ENCODE peak calls at places on chromosomes 4 and X, in eight cellular contexts. A, F, N, M, Y, H, T and O are unnamed samples. For H3K9me3 and H3K4me1, the result is how much of the 10 kb centered on the place peaks cover.

GRCh38 chrX:53316860-53317237 is 35.5 kb upstream of the IQSEC2 start:
- DNase-seq in Y (no peak), F (no peak), N (no peak), T (no peak), A (no peak), H (no peak), M (no peak), O (no peak)

GRCh38 chr4:76306882-76307669 is 543 bp downstream of the STBD1 start:
- DNase-seq in N (peak), M (peak), Y (no peak), F (peak), T (peak), A (peak), H (peak), O (peak)

GRCh38 chr4:98572697-98573096 is 85.7 kb downstream of the TSPAN5 start:
- DNase-seq in F (no peak), T (no peak), Y (no peak), H (no peak), M (no peak), A (no peak), N (no peak), O (no peak)

GRCh38 chrX:47285762-47286320 is 53.0 kb downstream of the USP11 start:
- DNase-seq in H (no peak), A (no peak), Y (no peak), T (no peak), N (no peak), M (no peak), F (no peak), O (no peak)

GRCh38 chrX:19343085-19343461 is 654 bp upstream of the PDHA1 start:
- DNase-seq in A (no peak), F (no peak), N (no peak), M (no peak), T (no peak), Y (no peak), H (no peak), O (no peak)

GRCh38 chrX:11287505-11287904 is 5.7 kb upstream of the AMELX start:
- DNase-seq in F (no peak), M (no peak), A (no peak), T (no peak), Y (no peak), N (no peak), H (no peak), O (no peak)

GRCh38 chrX:41686788-41687187 is 2.0 kb upstream of the GPR34 start:
- DNase-seq in Y (no peak), F (no peak), T (no peak), N (no peak), M (no peak), H (no peak), A (no peak), O (no peak)

GRCh38 chr4:74108457-74109115 is 9.6 kb upstream of the CXCL2 start:
- DNase-seq in H (no peak), A (no peak), Y (no peak), F (no peak), T (no peak), M (no peak), N (no peak), O (no peak)

GRCh38 chr4:32830160-32830559 is 2110.0 kb downstream of the PCDH7 start:
- DNase-seq in H (no peak), Y (no peak), F (no peak), M (no peak), N (no peak), T (no peak), A (no peak), O (no peak)

GRCh38 chr4:32824321-32824720 is 2104.2 kb downstream of the PCDH7 start:
- DNase-seq in H (no peak), Y (no peak), A (no peak), F (no peak), M (no peak), N (no peak), T (no peak), O (no peak)

GRCh38 chr4:32831104-32831503 is 2110.9 kb downstream of the PCDH7 start:
- DNase-seq in T (no peak), M (no peak), N (no peak), F (no peak), A (no peak), H (no peak), Y (no peak), O (no peak)

DNA sequence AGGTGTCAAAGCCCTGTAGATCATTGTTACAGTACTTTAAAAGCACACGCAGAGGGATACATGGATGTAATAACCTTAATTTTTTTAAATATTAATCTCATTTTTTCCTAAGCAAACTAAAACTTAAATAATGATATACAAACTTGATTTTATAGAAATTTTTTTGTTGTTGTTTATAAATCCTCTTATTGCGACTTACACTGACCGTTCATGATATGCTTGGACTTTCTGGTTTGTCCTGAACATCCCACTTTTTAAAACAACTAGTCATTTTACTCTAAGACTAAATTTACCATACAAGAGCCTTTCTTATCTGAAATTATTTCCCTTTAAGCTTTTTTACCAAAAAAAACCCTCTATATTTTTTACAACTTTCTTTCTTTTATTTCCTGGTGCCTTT is 2106.0 kb downstream of the PCDH7 start:
- DNase-seq in N (no peak), T (no peak), F (peak), M (no peak), H (no peak), A (no peak), Y (no peak), O (no peak)
- H3K9me3 ChIP-seq in N (under half), T (under half), F (under half), M (under half), H (under half), A (under half), Y (under half), O (under half)

GRCh38 chr4:81469774-81470455 is 1.8 kb downstream of the RASGEF1B start:
- DNase-seq in Y (no peak), T (no peak), F (no peak), H (no peak), M (no peak), A (no peak), N (no peak), O (no peak)

GRCh38 chr4:81468685-81469084 is 3.0 kb downstream of the RASGEF1B start:
- DNase-seq in N (no peak), A (no peak), Y (no peak), M (no peak), F (no peak), T (no peak), H (no peak), O (no peak)

GRCh38 chr4:81465668-81466357 is 5.9 kb downstream of the RASGEF1B start:
- DNase-seq in F (no peak), A (no peak), N (no peak), T (no peak), Y (no peak), H (no peak), M (peak), O (no peak)

GRCh38 chr4:81467672-81467964 is 4.1 kb downstream of the RASGEF1B start:
- DNase-seq in N (no peak), H (no peak), F (no peak), M (no peak), Y (no peak), T (no peak), A (no peak), O (no peak)

GRCh38 chr4:81466841-81467671 is 4.7 kb downstream of the RASGEF1B start:
- DNase-seq in Y (no peak), A (no peak), F (peak), T (peak), M (peak), N (peak), H (peak), O (peak)
- H3K4me1 ChIP-seq in Y (half or more), A (under half), F (under half), T (under half), M (under half), N (under half), H (under half), O (under half)

GRCh38 chr4:166284221-166284620 is 411.2 kb downstream of the TLL1 start:
- DNase-seq in F (no peak), T (no peak), N (no peak), M (no peak), Y (no peak), H (no peak), A (no peak), O (no peak)
- H3K9me3 ChIP-seq in F (under half), T (under half), N (under half), M (under half), Y (under half), H (under half), A (under half), O (under half)

DNA sequence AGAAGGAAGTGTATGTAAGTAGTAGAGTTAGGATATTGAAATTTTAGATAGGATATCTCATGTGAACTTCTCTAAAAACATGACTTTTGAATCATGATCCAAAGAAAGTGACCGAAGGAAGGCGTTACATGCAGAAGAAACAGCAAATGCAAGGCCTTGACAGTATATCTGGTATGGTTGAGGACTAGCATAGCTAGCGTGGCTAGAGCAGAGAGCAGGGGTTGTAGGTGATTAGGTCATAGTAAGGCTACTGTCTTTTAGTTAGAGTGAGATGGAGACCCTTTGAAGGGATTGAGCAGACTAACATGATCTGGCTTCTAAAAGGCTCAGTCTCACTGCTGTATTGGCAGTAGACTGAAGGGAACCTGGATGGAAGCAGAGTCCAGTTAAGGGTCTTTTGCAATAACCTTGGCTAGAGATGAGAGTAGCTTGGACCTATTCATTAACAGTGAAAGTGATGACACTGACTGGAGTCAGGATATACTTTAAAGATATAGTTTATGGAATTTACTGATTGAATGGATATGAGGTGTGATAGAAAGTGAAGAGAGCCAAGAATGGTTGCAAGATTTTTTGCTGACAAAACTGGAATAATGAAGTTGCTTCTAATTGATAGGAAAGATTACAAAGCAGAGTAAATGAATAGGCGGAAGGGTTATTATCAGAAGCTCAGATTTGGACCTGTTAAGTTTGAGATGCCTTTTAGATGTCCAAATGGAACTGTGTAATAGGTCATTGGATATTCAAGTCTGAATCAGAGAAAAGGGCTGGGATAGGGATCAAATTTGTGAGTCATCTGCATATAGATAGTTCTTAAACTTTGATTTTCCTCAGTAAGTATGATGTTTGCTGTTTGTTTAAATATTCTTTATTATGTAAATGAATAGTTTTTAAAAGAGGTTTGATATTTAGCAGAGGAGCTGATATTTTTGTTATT is 59.8 kb downstream of the MRPL1 start:
- DNase-seq in Y (no peak), H (no peak), N (no peak), F (no peak), A (no peak), M (no peak), T (no peak), O (no peak)
- H3K4me1 ChIP-seq in Y (under half), H (under half), N (under half), F (under half), A (under half), M (under half), T (under half), O (under half)

GRCh38 chrX:153459976-153460375 is 10.4 kb downstream of the HAUS7 start:
- DNase-seq in A (no peak), T (no peak), F (no peak), Y (no peak), M (no peak), N (no peak), H (no peak), O (no peak)
- H3K9me3 ChIP-seq in A (under half), T (under half), F (under half), Y (under half), M (under half), N (under half), H (under half), O (under half)

GRCh38 chr4:3389186-3389878 is 52.4 kb upstream of the HGFAC start:
- DNase-seq in F (no peak), H (no peak), N (no peak), A (peak), T (peak), M (no peak), Y (no peak), O (peak)
- H3K4me1 ChIP-seq in F (under half), H (under half), N (under half), A (under half), T (under half), M (half or more), Y (half or more), O (under half)

GRCh38 chr4:174910271-174910670 is 7.9 kb upstream of the ADAM29 start:
- DNase-seq in N (no peak), T (no peak), A (no peak), Y (no peak), H (no peak), M (no peak), F (no peak), O (no peak)

GRCh38 chr4:174912919-174913543 is 5.1 kb upstream of the ADAM29 start:
- DNase-seq in N (no peak), A (no peak), T (no peak), H (no peak), F (no peak), M (no peak), Y (no peak), O (no peak)

DNA sequence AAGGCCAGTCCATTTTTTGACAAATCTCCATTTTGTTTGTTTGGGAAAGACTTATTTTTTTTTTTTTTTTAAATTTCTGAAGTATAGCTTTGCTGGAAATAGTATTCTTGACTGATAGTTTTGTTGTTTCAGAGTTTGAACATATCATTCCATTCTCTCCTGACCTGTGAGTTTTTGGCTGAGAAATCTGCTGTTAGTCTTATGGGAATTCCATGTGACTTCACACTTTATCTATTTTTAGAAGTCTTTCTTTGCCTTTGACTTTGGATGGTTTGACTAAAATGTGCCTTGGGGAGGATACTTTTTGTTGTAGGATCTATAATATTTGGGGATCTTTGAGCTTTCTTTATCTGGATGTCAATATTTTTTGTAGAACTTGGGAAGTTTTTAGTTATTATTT is 10.7 kb upstream of the ADAM29 start:
- DNase-seq in F (no peak), A (no peak), N (no peak), Y (no peak), T (no peak), M (no peak), H (no peak), O (no peak)
- H3K9me3 ChIP-seq in F (under half), A (under half), N (under half), Y (under half), T (under half), M (under half), H (under half), O (under half)